ENCODE peak calls at places on chromosomes 5 and 9, in nine cellular contexts. V is left ventricle myocardium inferior, X is lower leg skin, R is fibroblast of lung, H is colonic mucosa, F is sigmoid colon, O is tibial artery, P is A549, D is right lobe of liver. I is an unnamed sample.

GRCh38 chr5:172602712-172603289 is 38.3 kb upstream of the NEURL1B start:
- DNase-seq in V (no peak), X (no peak), R (no peak), H (no peak), F (peak; percentile 65), O (peak; percentile 65), P (no peak), D (peak; percentile 35), I (peak; percentile 16)

GRCh38 chr5:178642351-178642909 is 15.6 kb upstream of the CLK4 start:
- DNase-seq in V (no peak), X (peak; percentile 23), R (peak; percentile 68), H (no peak), F (no peak), O (no peak), P (no peak), D (no peak), I (peak; percentile 60)

GRCh38 chr5:71533614-71534013 is 53.5 kb upstream of the MCCC2 start:
- DNase-seq in V (no peak), X (no peak), R (peak; percentile 48), H (no peak), F (no peak), O (no peak), P (no peak), D (no peak), I (peak; percentile 52)

GRCh38 chr5:14665110-14665822 is 748 bp downstream of the OTULIN start:
- DNase-seq in V (peak; percentile 43), X (no peak), R (no peak), H (peak; percentile 74), F (no peak), O (no peak), P (peak; percentile 46), D (peak; percentile 75), I (peak; percentile 38)

GRCh38 chr5:4579679-4580078 is 560.5 kb upstream of the ADAMTS16 start:
- DNase-seq in V (no peak), X (no peak), R (no peak), H (no peak), F (no peak), O (no peak), P (no peak), D (no peak), I (no peak)

GRCh38 chr5:106521701-106522100 is 1149.0 kb downstream of the EFNA5 start:
- DNase-seq in V (no peak), X (no peak), R (peak; percentile 67), H (no peak), F (no peak), O (no peak), P (peak; percentile 4), D (no peak), I (peak; percentile 11)

GRCh38 chr9:74803366-74804017 is 84.2 kb downstream of the TRPM6 start:
- DNase-seq in V (no peak), X (no peak), R (no peak), H (peak; percentile 33), F (no peak), O (no peak), P (peak; percentile 60), D (no peak), I (no peak)

GRCh38 chr9:7690007-7690406 is 109.6 kb downstream of the DMAC1 start:
- DNase-seq in V (no peak), X (no peak), R (no peak), H (no peak), F (no peak), O (no peak), P (no peak), D (no peak), I (no peak)

GRCh38 chr5:28542968-28543367 is 1504.6 kb upstream of the CDH9 start:
- DNase-seq in V (no peak), X (no peak), R (peak; percentile 32), H (no peak), F (no peak), O (no peak), P (no peak), D (no peak), I (peak; percentile 5)

GRCh38 chr5:6705959-6706358 is 7.3 kb upstream of the TENT4A start:
- DNase-seq in V (no peak), X (no peak), R (no peak), H (no peak), F (no peak), O (no peak), P (no peak), D (no peak), I (no peak)

GRCh38 chr5:32810812-32811211 is 99.7 kb downstream of the NPR3 start:
- DNase-seq in V (no peak), X (no peak), R (peak; percentile 44), H (no peak), F (no peak), O (no peak), P (no peak), D (no peak), I (peak; percentile 21)

GRCh38 chr5:81422671-81423070 is 28.7 kb upstream of the ACOT12 start:
- DNase-seq in V (no peak), X (no peak), R (peak; percentile 96), H (no peak), F (no peak), O (no peak), P (peak; percentile 23), D (peak; percentile 59), I (peak; percentile 93)

GRCh38 chr5:135488727-135489465 is 36.7 kb upstream of the TIFAB start:
- DNase-seq in V (no peak), X (no peak), R (peak; percentile 75), H (no peak), F (no peak), O (peak; percentile 66), P (peak; percentile 68), D (no peak), I (peak; percentile 16)

GRCh38 chr5:89012361-89012760 is 129.4 kb upstream of the MEF2C start:
- DNase-seq in V (no peak), X (no peak), R (no peak), H (no peak), F (no peak), O (no peak), P (no peak), D (no peak), I (no peak)

GRCh38 chr5:33321026-33321425 is 119.7 kb upstream of the TARS1 start:
- DNase-seq in V (no peak), X (peak; percentile 59), R (peak; percentile 99), H (no peak), F (peak; percentile 87), O (peak; percentile 67), P (no peak), D (no peak), I (peak; percentile 94)

DNA sequence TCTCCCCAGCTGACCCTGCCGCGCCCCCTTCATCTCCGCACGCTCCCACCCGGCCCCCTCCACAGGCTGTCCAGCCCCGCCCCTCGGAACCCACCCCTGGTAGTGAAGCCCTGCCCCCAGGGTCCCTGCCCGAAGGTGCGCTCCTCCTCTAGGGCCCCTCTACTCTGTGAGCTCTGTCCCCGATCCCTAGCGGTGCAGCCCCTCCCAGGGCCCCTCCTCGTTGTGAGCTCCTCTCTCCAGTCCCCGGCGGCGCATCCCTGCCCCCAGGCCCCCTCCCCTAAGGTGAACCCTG is 746 bp downstream of the CFAP90 start:
- DNase-seq in V (no peak), X (no peak), R (no peak), H (no peak), F (peak; percentile 66), O (no peak), P (no peak), D (peak; percentile 48), I (no peak)
- H3K4me3 ChIP-seq in V (peak overlapping the region; percentile 67), X (no peak overlapping the region), R (no peak overlapping the region), H (peak overlapping the region; percentile 49), F (peak overlapping the region; percentile 59), O (peak overlapping the region; percentile 44), P (peak overlapping the region; percentile 64), D (peak overlapping the region; percentile 54), I (peak overlapping the region; percentile 49)

GRCh38 chr9:82531795-82532194 is 531.1 kb downstream of the RASEF start:
- DNase-seq in V (no peak), X (no peak), R (no peak), H (no peak), F (no peak), O (no peak), P (no peak), D (no peak), I (no peak)

GRCh38 chr9:82526629-82527028 is 536.3 kb downstream of the RASEF start:
- DNase-seq in V (no peak), X (no peak), R (peak; percentile 17), H (no peak), F (no peak), O (no peak), P (no peak), D (no peak), I (no peak)

GRCh38 chr9:82535432-82535998 is 527.4 kb downstream of the RASEF start:
- DNase-seq in V (no peak), X (no peak), R (no peak), H (no peak), F (no peak), O (no peak), P (no peak), D (no peak), I (no peak)

DNA sequence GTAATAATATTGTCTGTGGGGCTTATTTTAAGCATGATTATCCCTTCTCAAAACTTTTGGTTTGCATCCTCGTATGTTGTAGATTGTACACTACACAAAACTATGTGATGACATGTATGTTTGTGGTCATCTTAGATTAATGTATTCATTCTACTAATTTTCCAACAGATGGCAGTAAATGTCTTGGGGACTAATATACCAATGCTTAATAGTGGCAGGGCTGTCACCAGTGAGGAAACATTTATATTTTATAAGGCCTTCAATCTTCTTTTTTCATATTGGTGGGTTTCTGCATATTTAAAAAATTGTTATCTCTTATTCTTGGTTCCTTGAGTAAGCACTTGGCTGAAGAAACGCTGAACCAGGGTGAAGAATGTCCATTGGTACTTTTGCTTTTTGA is 530.4 kb downstream of the RASEF start:
- DNase-seq in V (no peak), X (no peak), R (peak; percentile 14), H (no peak), F (no peak), O (no peak), P (peak; percentile 3), D (no peak), I (no peak)
- TF ChIP-seq CTCF in V (peak; percentile 61), X (no peak), R (peak; percentile 6), H (no peak), F (peak; percentile 22), O (no peak), P (peak; percentile 37), D (peak; percentile 47), I (no peak)

GRCh38 chr9:132241483-132241839 is 79.6 kb downstream of the NTNG2 start:
- DNase-seq in V (no peak), X (no peak), R (no peak), H (no peak), F (no peak), O (no peak), P (no peak), D (no peak), I (no peak)
- H3K4me3 ChIP-seq in V (peak overlapping the region; percentile 75), X (peak overlapping the region; percentile 42), R (peak overlapping the region; percentile 55), H (peak overlapping the region; percentile 66), F (peak overlapping the region; percentile 59), O (peak overlapping the region; percentile 63), P (peak overlapping the region; percentile 78), D (peak overlapping the region; percentile 53), I (peak overlapping the region; percentile 66)

DNA sequence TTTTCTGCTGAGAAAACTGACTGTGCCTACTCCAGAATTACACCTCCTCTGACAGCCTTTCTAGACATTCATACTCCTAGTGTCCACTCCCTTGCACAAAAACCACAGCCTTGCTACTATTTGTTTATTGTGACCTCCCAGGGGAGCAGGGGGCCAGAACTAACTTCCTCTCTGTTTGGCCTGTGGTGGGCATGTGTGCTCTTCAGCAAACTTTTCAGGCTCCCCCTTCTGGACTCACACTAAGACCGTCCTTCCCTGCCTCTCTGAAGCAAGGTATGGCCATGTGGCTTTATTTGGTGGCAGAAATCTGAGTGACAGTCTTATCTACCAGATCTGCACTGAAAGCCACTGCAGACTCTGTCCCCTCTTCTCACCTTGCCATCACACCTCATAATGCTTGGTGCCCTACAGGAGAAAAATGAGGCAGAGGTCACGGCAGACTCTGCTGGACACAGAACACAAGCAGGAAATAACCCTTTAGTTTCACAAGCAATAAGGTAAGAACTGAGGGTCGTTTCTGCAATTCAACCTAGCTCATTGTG is 28.2 kb downstream of the LIFR start:
- DNase-seq in V (no peak), X (no peak), R (no peak), H (no peak), F (no peak), O (no peak), P (no peak), D (no peak), I (no peak)
- TF ChIP-seq CTCF in V (no peak), X (no peak), R (no peak), H (no peak), F (no peak), O (no peak), P (no peak), D (no peak), I (peak; percentile 2)